ENCODE peak calls at places on chromosomes 7 and 10, in six cellular contexts. One of them, this sample, is unnamed.

GRCh38 chr10:82164333-82164732 is 289.3 kb downstream of the NRG3 start:
- DNase-seq in fibroblast of lung: no peak
- DNase-seq in Peyer's patch: no peak
- DNase-seq in HCT116: no peak
- DNase-seq in A549: no peak
- DNase-seq in fibroblast of mammary gland: no peak
- DNase-seq in this sample: no peak

GRCh38 chr10:111247781-111248389 is 171.1 kb downstream of the ADRA2A start:
- DNase-seq in fibroblast of mammary gland: no peak
- DNase-seq in Peyer's patch: no peak
- DNase-seq in HCT116: no peak
- DNase-seq in A549: no peak
- DNase-seq in fibroblast of lung: peak
- DNase-seq in this sample: no peak

GRCh38 chr10:92284112-92284704 is 6.7 kb downstream of the CPEB3 start:
- DNase-seq in fibroblast of lung: no peak
- DNase-seq in Peyer's patch: no peak
- DNase-seq in fibroblast of mammary gland: no peak
- DNase-seq in A549: no peak
- DNase-seq in HCT116: no peak
- DNase-seq in this sample: no peak

GRCh38 chr7:18320971-18321567 is 174.5 kb upstream of the HDAC9 start:
- DNase-seq in Peyer's patch: no peak
- DNase-seq in fibroblast of lung: peak
- DNase-seq in HCT116: peak
- DNase-seq in A549: peak
- DNase-seq in fibroblast of mammary gland: peak
- DNase-seq in this sample: peak

GRCh38 chr7:114007391-114007790 is 88.6 kb upstream of the PPP1R3A start:
- DNase-seq in A549: no peak
- DNase-seq in HCT116: no peak
- DNase-seq in fibroblast of lung: peak
- DNase-seq in fibroblast of mammary gland: no peak
- DNase-seq in Peyer's patch: no peak
- DNase-seq in this sample: no peak

GRCh38 chr10:5283305-5284158 is 81.2 kb upstream of the UCN3 start:
- DNase-seq in fibroblast of mammary gland: peak
- DNase-seq in fibroblast of lung: peak
- DNase-seq in HCT116: peak
- DNase-seq in A549: peak
- DNase-seq in Peyer's patch: no peak
- DNase-seq in this sample: peak

GRCh38 chr10:12742776-12743175 is 258.7 kb downstream of the CCDC3 start:
- DNase-seq in fibroblast of lung: no peak
- DNase-seq in fibroblast of mammary gland: no peak
- DNase-seq in HCT116: no peak
- DNase-seq in A549: no peak
- DNase-seq in Peyer's patch: peak
- DNase-seq in this sample: no peak

GRCh38 chr10:31962826-31963597 is 34.4 kb upstream of the ARHGAP12 start:
- DNase-seq in fibroblast of mammary gland: no peak
- DNase-seq in Peyer's patch: no peak
- DNase-seq in HCT116: no peak
- DNase-seq in fibroblast of lung: no peak
- DNase-seq in A549: no peak
- DNase-seq in this sample: no peak

GRCh38 chr10:115093286-115093775 is at the start of gene ATRNL1:
- DNase-seq in Peyer's patch: peak
- DNase-seq in fibroblast of lung: peak
- DNase-seq in HCT116: no peak
- DNase-seq in A549: peak
- DNase-seq in fibroblast of mammary gland: no peak
- DNase-seq in this sample: no peak

GRCh38 chr7:37359662-37360444 is 88.8 kb downstream of the ELMO1 start:
- DNase-seq in HCT116: no peak
- DNase-seq in Peyer's patch: no peak
- DNase-seq in A549: no peak
- DNase-seq in fibroblast of mammary gland: no peak
- DNase-seq in fibroblast of lung: no peak
- DNase-seq in this sample: no peak

GRCh38 chr7:157944734-157945291 is 608.0 kb downstream of the DNAJB6 start:
- DNase-seq in HCT116: no peak
- DNase-seq in fibroblast of lung: no peak
- DNase-seq in Peyer's patch: no peak
- DNase-seq in fibroblast of mammary gland: no peak
- DNase-seq in A549: no peak
- DNase-seq in this sample: no peak

GRCh38 chr10:118259288-118259906 is 82.7 kb downstream of the FAM204A start:
- DNase-seq in fibroblast of lung: no peak
- DNase-seq in fibroblast of mammary gland: peak
- DNase-seq in A549: peak
- DNase-seq in HCT116: peak
- DNase-seq in Peyer's patch: no peak
- DNase-seq in this sample: peak

DNA sequence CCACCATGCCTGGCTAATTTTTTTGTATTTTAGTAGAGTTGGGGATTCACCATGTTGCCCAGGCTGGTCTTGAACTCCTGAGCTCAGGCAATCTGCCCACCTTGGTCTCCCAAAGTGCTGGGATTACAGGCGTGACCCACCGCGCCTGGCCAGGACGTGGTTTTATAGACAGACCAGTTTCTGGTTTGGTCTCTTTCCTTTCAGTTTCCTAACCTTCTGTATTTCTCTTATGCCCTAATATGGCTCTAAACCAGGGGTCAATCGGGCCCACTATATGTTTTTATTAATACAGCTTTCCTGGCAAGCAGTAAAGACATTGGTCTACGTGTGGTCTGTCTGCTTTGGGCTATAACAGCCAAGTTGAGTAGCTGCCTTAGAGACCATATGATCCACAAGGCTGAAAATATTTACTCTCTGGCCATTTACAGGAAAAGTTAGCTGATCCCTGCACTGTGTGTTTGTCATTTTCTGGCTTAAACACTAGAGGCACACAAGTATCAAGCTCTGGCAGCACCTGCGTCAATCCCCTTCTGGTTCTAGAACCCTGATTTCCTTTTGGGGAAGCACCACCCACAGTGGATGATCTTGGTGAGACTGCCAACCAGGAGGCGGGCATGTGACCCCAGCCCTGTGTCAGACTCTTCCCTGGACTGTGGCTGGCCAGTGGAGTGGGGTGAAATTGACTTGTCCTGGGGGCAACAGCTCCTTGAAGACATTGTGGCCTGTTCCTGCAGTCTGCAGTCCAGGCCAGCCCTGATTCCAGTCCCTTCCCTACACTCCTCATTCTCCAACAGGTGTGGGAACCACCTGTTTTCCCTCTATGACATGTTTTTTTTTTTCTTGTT is 497.2 kb downstream of the PLXNA4 start:
- DNase-seq in fibroblast of lung: no peak
- DNase-seq in Peyer's patch: no peak
- DNase-seq in fibroblast of mammary gland: no peak
- DNase-seq in HCT116: no peak
- DNase-seq in A549: no peak
- DNase-seq in this sample: no peak
- H3K4me3 ChIP-seq in fibroblast of lung: no peak
- H3K4me3 ChIP-seq in Peyer's patch: no peak
- H3K4me3 ChIP-seq in fibroblast of mammary gland: no peak
- H3K4me3 ChIP-seq in HCT116: no peak
- H3K4me3 ChIP-seq in A549: no peak
- H3K4me3 ChIP-seq in this sample: no peak

GRCh38 chr10:113718974-113719822 is 32.3 kb upstream of the PLEKHS1 start:
- DNase-seq in Peyer's patch: no peak
- DNase-seq in A549: no peak
- DNase-seq in HCT116: no peak
- DNase-seq in fibroblast of mammary gland: no peak
- DNase-seq in fibroblast of lung: no peak
- DNase-seq in this sample: no peak
- H3K4me3 ChIP-seq in Peyer's patch: peak
- H3K4me3 ChIP-seq in A549: no peak
- H3K4me3 ChIP-seq in HCT116: no peak
- H3K4me3 ChIP-seq in fibroblast of mammary gland: no peak
- H3K4me3 ChIP-seq in fibroblast of lung: no peak
- H3K4me3 ChIP-seq in this sample: no peak

GRCh38 chr7:70016044-70016770 is 417.9 kb downstream of the AUTS2 start:
- DNase-seq in fibroblast of mammary gland: peak
- DNase-seq in A549: peak
- DNase-seq in fibroblast of lung: peak
- DNase-seq in HCT116: no peak
- DNase-seq in Peyer's patch: no peak
- DNase-seq in this sample: no peak
- H3K4me3 ChIP-seq in fibroblast of mammary gland: no peak
- H3K4me3 ChIP-seq in A549: no peak
- H3K4me3 ChIP-seq in fibroblast of lung: no peak
- H3K4me3 ChIP-seq in HCT116: no peak
- H3K4me3 ChIP-seq in Peyer's patch: no peak
- H3K4me3 ChIP-seq in this sample: no peak

GRCh38 chr7:78607099-78607498 is 808.5 kb downstream of the PHTF2 start:
- DNase-seq in HCT116: no peak
- DNase-seq in fibroblast of lung: peak
- DNase-seq in fibroblast of mammary gland: peak
- DNase-seq in Peyer's patch: no peak
- DNase-seq in A549: peak
- DNase-seq in this sample: peak

GRCh38 chr7:78605131-78605530 is 806.6 kb downstream of the PHTF2 start:
- DNase-seq in HCT116: no peak
- DNase-seq in A549: no peak
- DNase-seq in Peyer's patch: no peak
- DNase-seq in fibroblast of mammary gland: peak
- DNase-seq in fibroblast of lung: peak
- DNase-seq in this sample: no peak

DNA sequence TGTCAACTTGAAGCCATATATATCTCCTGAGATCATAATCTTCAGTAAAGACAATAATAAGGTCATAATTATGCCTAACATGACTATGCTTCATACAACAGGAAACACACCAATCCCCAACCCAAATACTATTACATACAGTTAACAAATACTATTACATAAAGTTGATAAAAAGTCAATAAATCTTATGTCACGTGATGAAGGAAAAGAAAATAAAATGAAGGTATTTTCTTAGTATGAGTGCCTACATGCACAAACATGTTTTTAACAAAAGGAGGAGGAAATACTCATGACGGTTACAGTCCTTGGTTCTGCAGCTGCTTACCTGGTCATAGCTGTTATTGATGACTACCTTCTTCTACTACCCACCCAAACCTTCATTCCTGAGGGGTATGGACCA is 810.7 kb downstream of the PHTF2 start:
- DNase-seq in A549: no peak
- DNase-seq in fibroblast of mammary gland: no peak
- DNase-seq in Peyer's patch: no peak
- DNase-seq in fibroblast of lung: no peak
- DNase-seq in HCT116: no peak
- DNase-seq in this sample: no peak
- H3K4me3 ChIP-seq in A549: no peak
- H3K4me3 ChIP-seq in fibroblast of mammary gland: no peak
- H3K4me3 ChIP-seq in Peyer's patch: no peak
- H3K4me3 ChIP-seq in fibroblast of lung: no peak
- H3K4me3 ChIP-seq in HCT116: no peak
- H3K4me3 ChIP-seq in this sample: no peak

DNA sequence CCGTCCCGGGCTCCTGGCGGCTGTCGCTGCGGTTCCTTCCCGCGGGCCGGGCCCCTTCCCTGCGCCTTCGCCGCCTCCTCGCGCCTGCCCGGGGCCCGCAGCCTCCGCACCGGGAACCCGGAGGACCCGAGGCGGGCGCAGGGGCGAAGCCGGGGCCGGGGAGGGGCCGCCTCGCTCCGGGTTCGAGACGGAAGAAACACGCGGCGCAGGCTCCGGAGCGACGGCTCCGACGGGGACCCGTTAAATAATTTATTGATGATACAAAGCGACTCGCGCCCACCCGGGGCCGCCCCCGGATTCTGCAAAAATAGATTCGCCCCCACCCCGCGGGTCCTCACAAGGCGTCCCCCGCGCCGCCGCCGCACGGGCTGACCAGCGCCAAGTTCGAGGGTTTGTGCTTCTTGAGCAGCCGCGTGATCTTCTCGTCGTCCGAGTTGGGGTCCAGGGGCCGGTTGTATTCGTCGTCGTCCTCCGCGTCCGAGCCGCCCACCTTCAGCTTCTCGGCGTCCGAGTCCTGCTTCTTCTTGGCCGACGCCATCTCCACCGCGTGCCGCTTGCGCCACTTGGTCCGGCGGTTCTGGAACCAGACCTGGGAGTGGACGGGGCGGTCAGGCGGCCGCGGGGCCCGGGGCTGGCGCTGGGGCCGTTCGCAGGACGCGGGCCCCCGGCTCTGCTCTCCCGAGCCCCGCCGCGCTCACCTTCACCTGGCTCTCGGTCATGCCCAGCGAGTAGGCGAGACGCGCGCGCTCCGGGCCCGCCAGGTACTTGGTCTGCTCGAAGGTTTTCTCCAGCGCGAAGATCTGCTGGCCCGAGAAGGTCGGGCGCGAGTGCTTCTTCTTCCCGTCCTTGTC is 1.1 kb downstream of the NKX6-2 start:
- DNase-seq in fibroblast of mammary gland: peak
- DNase-seq in Peyer's patch: no peak
- DNase-seq in A549: no peak
- DNase-seq in HCT116: no peak
- DNase-seq in fibroblast of lung: peak
- DNase-seq in this sample: no peak
- H3K4me3 ChIP-seq in fibroblast of mammary gland: no peak
- H3K4me3 ChIP-seq in Peyer's patch: no peak
- H3K4me3 ChIP-seq in A549: peak
- H3K4me3 ChIP-seq in HCT116: no peak
- H3K4me3 ChIP-seq in fibroblast of lung: no peak
- H3K4me3 ChIP-seq in this sample: no peak

DNA sequence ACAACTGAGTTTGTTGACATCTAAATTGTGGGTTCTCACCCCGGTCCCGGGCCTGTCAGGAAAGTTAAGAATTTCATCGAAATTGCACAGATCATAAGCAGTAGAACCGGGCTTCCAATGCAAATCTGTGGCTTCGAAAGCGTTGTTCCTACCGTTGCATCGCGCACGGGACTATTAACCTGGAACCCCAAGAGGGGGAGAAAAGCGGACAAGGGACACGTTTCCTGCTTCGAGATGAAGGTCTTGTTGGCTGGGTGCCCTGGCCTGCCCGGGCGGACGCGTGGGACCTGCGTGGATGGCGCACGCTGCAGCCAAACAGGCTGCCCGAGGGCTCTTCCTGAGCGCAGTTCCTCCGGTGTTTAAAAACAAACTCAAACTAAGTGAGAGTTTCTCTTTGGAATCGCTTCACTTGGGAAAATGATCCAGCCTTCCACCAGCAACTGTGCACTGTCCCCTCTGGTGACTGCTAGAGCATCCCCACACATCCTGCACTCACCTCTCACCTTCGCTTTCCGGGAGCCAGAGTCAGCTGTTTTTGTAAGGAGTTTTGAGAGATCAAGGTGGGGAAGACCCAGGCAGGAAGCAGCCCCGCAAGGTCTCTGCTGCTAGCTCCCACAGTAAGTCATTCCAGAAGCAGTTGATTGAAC is 5.1 kb upstream of the TBX20 start:
- DNase-seq in Peyer's patch: no peak
- DNase-seq in fibroblast of lung: no peak
- DNase-seq in A549: no peak
- DNase-seq in fibroblast of mammary gland: no peak
- DNase-seq in HCT116: no peak
- DNase-seq in this sample: no peak
- H3K4me3 ChIP-seq in Peyer's patch: no peak
- H3K4me3 ChIP-seq in fibroblast of lung: no peak
- H3K4me3 ChIP-seq in A549: no peak
- H3K4me3 ChIP-seq in fibroblast of mammary gland: no peak
- H3K4me3 ChIP-seq in HCT116: no peak
- H3K4me3 ChIP-seq in this sample: no peak

This sample was measured in iPS DF 6.9.